ENCODE peak calls at places on chromosomes 12 and 14, in five cellular contexts. G is cardiac muscle cell, T is choroid plexus epithelial cell, S is activated gamma-delta T cell, O is Daoy. K is an unnamed sample.

GRCh38 chr14:91402278-91403068 is 15.1 kb downstream of the CCDC88C start:
- DNase-seq in G (no peak), T (peak), S (no peak), O (peak), K (no peak)

GRCh38 chr14:32744811-32745445 is 193.8 kb upstream of the NPAS3 start:
- DNase-seq in G (no peak), T (no peak), S (no peak), O (no peak), K (no peak)

GRCh38 chr14:58864751-58865519 is 227.2 kb downstream of the DACT1 start:
- DNase-seq in G (no peak), T (peak), S (no peak), O (no peak), K (no peak)

GRCh38 chr12:61213646-61214045 is 1046.6 kb upstream of the USP15 start:
- DNase-seq in G (no peak), T (no peak), S (no peak), O (no peak), K (no peak)

GRCh38 chr12:27952510-27952909 is 20.0 kb downstream of the PTHLH start:
- DNase-seq in G (no peak), T (no peak), S (no peak), O (no peak), K (no peak)

GRCh38 chr12:123949118-123949774 is 23.4 kb downstream of the CCDC92 start:
- DNase-seq in G (no peak), T (no peak), S (no peak), O (no peak), K (peak)

GRCh38 chr14:22427771-22428228 is 161.2 kb downstream of the DAD1 start:
- DNase-seq in G (no peak), T (peak), S (no peak), O (peak), K (peak)

GRCh38 chr12:6074979-6075585 is 49.4 kb downstream of the VWF start:
- DNase-seq in G (no peak), T (no peak), S (no peak), O (peak), K (no peak)

GRCh38 chr12:116138380-116138779 is 139.1 kb downstream of the MED13L start:
- DNase-seq in G (no peak), T (peak), S (no peak), O (peak), K (no peak)

GRCh38 chr14:83255015-83255726 is 1721.5 kb upstream of the SEL1L start:
- DNase-seq in G (no peak), T (peak), S (no peak), O (no peak), K (no peak)

GRCh38 chr12:80778005-80778541 is 61.4 kb downstream of the MYF5 start:
- DNase-seq in G (peak), T (peak), S (no peak), O (peak), K (peak)

GRCh38 chr12:96902076-96902475 is 5.0 kb upstream of the NEDD1 start:
- DNase-seq in G (no peak), T (peak), S (no peak), O (no peak), K (no peak)

GRCh38 chr14:97104029-97104428 is 306.8 kb downstream of the VRK1 start:
- DNase-seq in G (no peak), T (no peak), S (no peak), O (no peak), K (no peak)

GRCh38 chr14:50000215-50001145 is 107.6 kb downstream of the ARF6 start:
- DNase-seq in G (peak), T (peak), S (peak), O (peak), K (no peak)

GRCh38 chr12:67750528-67751183 is 102.1 kb downstream of the DYRK2 start:
- DNase-seq in G (no peak), T (no peak), S (no peak), O (no peak), K (no peak)

GRCh38 chr12:50842637-50843493 is at the start of gene TMPRSS12:
- DNase-seq in G (no peak), T (peak), S (no peak), O (no peak), K (no peak)

GRCh38 chr12:30106204-30106603 is 322.5 kb upstream of the TMTC1 start:
- DNase-seq in G (no peak), T (no peak), S (no peak), O (no peak), K (no peak)

K was measured in HuH-7.5.